ENCODE peak calls at places on chromosomes 3 and 15, in four cellular contexts. B is HepG2, Q is K562, C is GM12878. W is an unnamed sample.

GRCh38 chr3:102715030-102715697 is 280.3 kb downstream of the ZPLD1 start:
- DNase-seq in B (no peak), Q (no peak), C (peak; percentile 20), W (no peak)

GRCh38 chr3:174270841-174271240 is 588.3 kb upstream of the NAALADL2 start:
- DNase-seq in B (no peak), Q (no peak), C (no peak), W (no peak)

GRCh38 chr3:102123590-102124190 is 274.4 kb downstream of the NFKBIZ start:
- DNase-seq in B (no peak), Q (no peak), C (no peak), W (no peak)

GRCh38 chr3:10505050-10505790 is at the start of gene ATP2B2:
- DNase-seq in B (no peak), Q (no peak), C (no peak), W (peak; percentile 40)

GRCh38 chr15:45611305-45611704 is 23.5 kb upstream of the SQOR start:
- DNase-seq in B (peak; percentile 12), Q (peak; percentile 46), C (no peak), W (no peak)

GRCh38 chr3:46209751-46210470 is 1.8 kb upstream of the CCR1 start:
- DNase-seq in B (no peak), Q (no peak), C (no peak), W (no peak)

GRCh38 chr15:67456677-67457529 is 64.0 kb upstream of the C15orf61 start:
- DNase-seq in B (peak; percentile 49), Q (peak; percentile 82), C (peak; percentile 23), W (peak; percentile 86)

GRCh38 chr15:33278816-33279612 is 31.8 kb upstream of the RYR3 start:
- DNase-seq in B (no peak), Q (peak; percentile 6), C (no peak), W (peak; percentile 13)

GRCh38 chr15:83656943-83657528 is 3.1 kb downstream of the ADAMTSL3 start:
- DNase-seq in B (peak; percentile 61), Q (no peak), C (no peak), W (no peak)

GRCh38 chr15:43702174-43702573 is 8.5 kb downstream of the CKMT1A start:
- DNase-seq in B (no peak), Q (no peak), C (no peak), W (no peak)

GRCh38 chr15:92682772-92683510 is 27.4 kb upstream of the FAM174B start:
- DNase-seq in B (no peak), Q (no peak), C (no peak), W (no peak)
- TF ChIP-seq FOXK2 in B (no peak), Q (no peak), C (no peak), W (no peak)

GRCh38 chr3:125683067-125683844 is 88.0 kb upstream of the OSBPL11 start:
- DNase-seq in B (no peak), Q (no peak), C (no peak), W (no peak)

GRCh38 chr3:125681146-125681545 is 85.8 kb upstream of the OSBPL11 start:
- DNase-seq in B (no peak), Q (no peak), C (no peak), W (no peak)

GRCh38 chr3:125684199-125684598 is 88.9 kb upstream of the OSBPL11 start:
- DNase-seq in B (peak; percentile 48), Q (peak; percentile 7), C (no peak), W (peak; percentile 29)

GRCh38 chr3:125679258-125679657 is 84.0 kb upstream of the OSBPL11 start:
- DNase-seq in B (peak; percentile 29), Q (peak; percentile 5), C (no peak), W (peak; percentile 11)
- TF ChIP-seq FOXK2 in B (no peak), Q (no peak), C (no peak), W (no peak)

DNA sequence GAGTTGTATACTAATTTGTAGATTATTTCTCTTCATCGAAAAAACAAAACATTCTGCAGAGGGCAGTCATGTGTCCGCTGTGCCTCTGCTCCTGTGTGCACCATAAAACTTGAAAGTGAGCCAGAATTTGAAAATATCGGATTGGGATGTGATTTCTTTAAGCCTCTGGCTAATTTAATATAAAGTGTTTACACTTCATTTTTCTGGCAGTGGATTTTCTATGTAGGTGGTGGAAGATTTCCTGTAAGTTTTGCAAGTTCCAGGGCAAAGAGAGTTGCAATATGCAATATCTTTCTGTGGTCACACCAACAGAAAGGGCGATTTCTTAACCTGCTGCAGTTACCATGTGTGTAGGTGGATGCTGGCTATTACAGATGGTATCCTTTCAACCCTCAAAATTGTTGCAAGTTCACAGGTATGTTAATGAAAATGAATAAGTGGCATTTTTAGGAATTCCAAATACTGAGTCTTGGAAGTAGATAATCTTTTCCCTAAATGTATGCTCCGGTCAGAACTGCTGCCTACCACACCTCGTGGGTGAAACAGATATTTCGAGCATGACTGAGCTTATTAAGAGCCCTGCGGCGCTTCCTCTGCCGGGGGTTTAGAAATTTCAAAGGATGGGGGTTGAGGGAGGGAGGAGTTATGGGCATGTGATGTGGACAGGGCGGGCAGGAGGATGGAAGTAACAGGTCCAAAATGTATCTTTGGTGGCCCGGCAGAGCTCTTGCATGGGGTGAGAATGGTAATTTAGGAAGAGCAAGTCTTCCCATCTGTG is 134.0 kb downstream of the PGPEP1L start:
- DNase-seq in B (no peak), Q (no peak), C (no peak), W (peak; percentile 68)
- TF ChIP-seq FOXK2 in B (no peak), Q (no peak), C (no peak), W (no peak)

DNA sequence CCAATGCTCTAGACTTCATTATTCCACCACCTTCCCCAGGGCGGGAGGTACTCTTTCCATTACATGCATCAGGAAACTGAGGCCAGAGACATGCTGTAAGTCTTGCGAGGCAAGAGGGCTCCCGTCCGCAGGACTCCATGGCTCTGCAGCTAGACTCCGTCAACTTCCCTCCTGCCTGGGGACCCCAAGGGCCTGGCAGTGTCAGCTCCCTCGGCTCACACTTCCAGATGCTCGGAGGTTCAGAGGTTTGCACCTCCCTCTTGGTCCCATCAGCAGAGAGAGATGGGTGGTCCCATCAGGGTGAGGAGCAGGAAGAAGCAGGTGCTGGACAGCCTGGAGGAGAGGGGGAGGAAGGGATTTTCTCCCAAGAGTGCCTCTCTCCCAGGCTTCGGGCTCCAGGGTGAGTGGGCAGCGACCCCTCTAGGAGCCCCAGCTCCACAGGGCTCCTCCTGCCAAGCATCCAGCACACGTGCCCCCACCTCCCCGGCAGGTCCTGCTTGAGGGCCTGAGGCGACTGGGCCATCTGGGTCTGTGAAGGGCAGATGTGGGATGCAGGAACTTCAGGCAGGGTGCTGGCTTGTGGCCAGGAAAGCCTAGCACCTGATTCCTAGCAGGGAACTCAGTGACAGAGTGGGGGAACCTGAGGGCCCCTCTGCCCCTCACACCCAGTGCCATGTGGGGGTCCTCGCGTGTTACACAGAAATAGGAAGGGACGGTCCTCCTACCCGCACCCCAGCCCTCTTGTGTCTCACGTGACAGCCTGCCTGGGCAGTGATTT is 9.3 kb downstream of the PAK6 start:
- DNase-seq in B (no peak), Q (no peak), C (no peak), W (no peak)
- TF ChIP-seq FOXK2 in B (no peak), Q (no peak), C (no peak), W (no peak)

DNA sequence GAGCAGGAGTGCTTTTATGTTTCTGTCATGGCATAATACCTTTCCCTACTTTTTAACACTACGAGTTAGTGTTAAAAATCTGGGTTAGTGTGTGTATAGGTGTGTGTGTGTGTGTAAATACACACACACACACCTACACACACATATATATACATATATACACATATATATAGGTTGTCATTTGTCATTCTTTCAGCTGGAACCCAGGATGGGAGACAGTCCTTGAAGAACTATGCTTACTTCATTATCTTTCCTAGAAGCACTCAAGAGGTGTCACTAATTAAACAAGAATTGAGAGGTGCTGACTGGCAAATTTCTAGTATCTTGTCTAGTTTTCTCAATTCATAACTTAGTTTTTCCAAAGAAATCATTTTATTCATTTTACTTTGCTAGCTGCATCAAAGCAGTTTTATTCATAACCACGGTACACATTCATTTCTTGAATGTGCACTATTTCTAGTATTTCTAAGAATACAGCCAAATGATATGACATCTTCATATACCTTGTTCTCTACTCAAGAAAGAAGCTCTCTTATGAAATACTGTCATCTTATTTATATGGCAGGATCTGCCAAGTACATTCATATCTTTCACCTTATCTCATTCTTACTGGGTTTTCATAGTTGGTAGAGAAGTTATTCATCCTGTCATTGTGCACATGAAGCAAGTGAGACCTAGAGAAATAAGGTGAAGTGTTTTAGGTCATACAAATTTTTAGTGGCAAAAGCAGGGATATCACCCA is 46.6 kb downstream of the ISL2 start:
- DNase-seq in B (no peak), Q (no peak), C (no peak), W (no peak)
- TF ChIP-seq FOXK2 in B (no peak), Q (no peak), C (no peak), W (no peak)

DNA sequence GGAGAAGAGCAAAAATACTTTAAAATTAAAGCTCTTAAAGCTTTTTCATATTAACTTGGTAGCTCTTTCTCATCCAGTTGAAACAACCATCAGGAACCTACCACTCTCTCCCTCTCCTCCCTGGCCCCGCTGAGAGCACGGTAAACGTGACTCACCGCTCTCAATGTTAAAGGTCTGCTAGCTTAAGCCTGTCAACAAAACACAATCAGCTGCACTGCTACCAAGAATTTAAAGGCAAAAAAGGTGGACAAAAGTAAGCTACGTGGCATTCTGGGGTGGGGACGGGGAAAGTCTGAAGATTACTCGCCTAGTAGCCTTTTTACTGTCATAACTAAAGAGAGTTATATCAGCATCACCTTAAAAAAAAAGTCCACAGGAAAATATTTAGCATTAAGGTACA is 8.4 kb upstream of the GP5 start:
- DNase-seq in B (peak; percentile 7), Q (peak; percentile 42), C (no peak), W (no peak)
- TF ChIP-seq FOXK2 in B (no peak), Q (no peak), C (no peak), W (no peak)

GRCh38 chr15:71397377-71397776 is 282.1 kb downstream of the THSD4 start:
- DNase-seq in B (no peak), Q (no peak), C (no peak), W (no peak)
- TF ChIP-seq FOXK2 in B (no peak), Q (no peak), C (no peak), W (no peak)

W was measured in HEK293T.